ENCODE peak calls at places on chromosomes 6 and 20, in nine cellular contexts. V is endodermal cell; M is GM20000; S is activated CD4-positive, CD25-positive, alpha-beta regulatory T cell; T is H7; K is endothelial cell; Z is PC-9; O is stimulated activated CD4-positive, alpha-beta T cell treated with anti-CD3 and anti-CD28 coated beads, Interleukin-1b, Interleukin-23, amount 100 ng/mL, for 1 hour; F is fibroblast of mammary gland. X is an unnamed sample.

GRCh38 chr6:45132059-45132458 is 196.1 kb upstream of the RUNX2 start:
- DNase-seq in V (no peak), M (no peak), S (no peak), T (no peak), K (no peak), Z (no peak), O (no peak), F (peak; percentile 38), X (peak; percentile 18)

GRCh38 chr6:147508871-147509608 is 550 bp downstream of the SAMD5 start:
- DNase-seq in V (peak; percentile 66), M (no peak), S (no peak), T (peak; percentile 72), K (peak; percentile 32), Z (no peak), O (no peak), F (no peak), X (no peak)

GRCh38 chr6:86142326-86142725 is 499.6 kb upstream of the SYNCRIP start:
- DNase-seq in V (no peak), M (no peak), S (no peak), T (no peak), K (no peak), Z (no peak), O (no peak), F (no peak), X (no peak)

GRCh38 chr6:149815788-149816187 is 48.4 kb downstream of the LRP11 start:
- DNase-seq in V (no peak), M (peak; percentile 27), S (no peak), T (no peak), K (no peak), Z (no peak), O (no peak), F (no peak), X (no peak)

GRCh38 chr6:3755637-3756515 is 4.4 kb upstream of the PXDC1 start:
- DNase-seq in V (peak; percentile 60), M (no peak), S (no peak), T (peak; percentile 82), K (no peak), Z (no peak), O (no peak), F (no peak), X (no peak)

GRCh38 chr6:90078513-90079289 is 184.4 kb downstream of the GJA10 start:
- DNase-seq in V (no peak), M (no peak), S (no peak), T (no peak), K (no peak), Z (no peak), O (no peak), F (peak; percentile 11), X (peak; percentile 78)

GRCh38 chr6:71079707-71080106 is 122.8 kb upstream of the B3GAT2 start:
- DNase-seq in V (no peak), M (no peak), S (no peak), T (no peak), K (no peak), Z (no peak), O (no peak), F (peak; percentile 68), X (peak; percentile 28)

GRCh38 chr20:52193133-52193532 is 1.6 kb upstream of the ZFP64 start:
- DNase-seq in V (no peak), M (no peak), S (no peak), T (no peak), K (no peak), Z (no peak), O (no peak), F (no peak), X (no peak)

GRCh38 chr6:11331136-11331535 is 98.7 kb upstream of the NEDD9 start:
- DNase-seq in V (no peak), M (no peak), S (no peak), T (no peak), K (no peak), Z (no peak), O (no peak), F (no peak), X (no peak)

GRCh38 chr20:11529046-11529445 is 388.6 kb upstream of the BTBD3 start:
- DNase-seq in V (no peak), M (no peak), S (no peak), T (no peak), K (no peak), Z (no peak), O (no peak), F (no peak), X (no peak)

GRCh38 chr6:30711758-30712380 is 5.2 kb downstream of the MDC1 start:
- DNase-seq in V (no peak), M (peak; percentile 48), S (no peak), T (no peak), K (no peak), Z (no peak), O (no peak), F (no peak), X (no peak)

GRCh38 chr20:63082308-63082938 is 75.7 kb upstream of the BHLHE23 start:
- DNase-seq in V (peak; percentile 93), M (peak; percentile 81), S (no peak), T (peak; percentile 97), K (peak; percentile 79), Z (no peak), O (no peak), F (peak; percentile 16), X (peak; percentile 53)

GRCh38 chr6:37104935-37105781 is 64.8 kb upstream of the PIM1 start:
- DNase-seq in V (peak; percentile 71), M (no peak), S (no peak), T (peak; percentile 54), K (no peak), Z (no peak), O (no peak), F (no peak), X (no peak)

X was measured in RPMI7951.